ENCODE peak calls at places on chromosomes 6 and 20, in seven cellular contexts. W is Panc1, A is activated B cell treated with CpG ODN at 0.5 μM for 24 hours, K is lower leg skin, V is cardiac muscle cell, R is AG10803, B is GM23338. J is an unnamed sample.

GRCh38 chr6:26251354-26252081 is 113.5 kb upstream of the BTN3A2 start:
- DNase-seq in W (no peak), A (peak), K (peak), V (peak), R (peak), B (peak), J (peak)

GRCh38 chr6:127582777-127583462 is 5.9 kb downstream of the C6orf58 start:
- DNase-seq in W (peak), A (no peak), K (no peak), V (peak), R (peak), B (no peak), J (no peak)

GRCh38 chr6:74715362-74716068 is 490.3 kb downstream of the COL12A1 start:
- DNase-seq in W (no peak), A (no peak), K (no peak), V (peak), R (peak), B (no peak), J (no peak)

GRCh38 chr6:103707596-103708325 is 1152.0 kb downstream of the HACE1 start:
- DNase-seq in W (no peak), A (no peak), K (no peak), V (no peak), R (no peak), B (no peak), J (no peak)

GRCh38 chr6:165733487-165733791 is 70.4 kb upstream of the PDE10A start:
- DNase-seq in W (no peak), A (no peak), K (no peak), V (no peak), R (no peak), B (no peak), J (no peak)

GRCh38 chr20:39298116-39298515 is 336.0 kb downstream of the DHX35 start:
- DNase-seq in W (no peak), A (no peak), K (no peak), V (no peak), R (no peak), B (no peak), J (no peak)

GRCh38 chr6:161498359-161498758 is 224.5 kb upstream of the AGPAT4 start:
- DNase-seq in W (no peak), A (no peak), K (no peak), V (peak), R (peak), B (peak), J (no peak)

GRCh38 chr6:142802124-142802523 is 142.9 kb downstream of the HIVEP2 start:
- DNase-seq in W (peak), A (no peak), K (no peak), V (peak), R (peak), B (peak), J (no peak)

GRCh38 chr6:77401231-77401630 is 62.1 kb downstream of the HTR1B start:
- DNase-seq in W (no peak), A (no peak), K (no peak), V (no peak), R (no peak), B (no peak), J (no peak)

GRCh38 chr20:8144282-8145245 is 12.5 kb downstream of the PLCB1 start:
- DNase-seq in W (no peak), A (no peak), K (no peak), V (peak), R (peak), B (peak), J (no peak)

GRCh38 chr6:3269412-3269975 is 10.7 kb downstream of the PSMG4 start:
- DNase-seq in W (no peak), A (no peak), K (no peak), V (no peak), R (no peak), B (no peak), J (no peak)

GRCh38 chr6:29680904-29681303 is at the start of gene ZFP57:
- DNase-seq in W (no peak), A (peak), K (no peak), V (no peak), R (no peak), B (no peak), J (no peak)

GRCh38 chr20:35329435-35330139 is 37.4 kb upstream of the FAM83C start:
- DNase-seq in W (no peak), A (no peak), K (peak), V (peak), R (peak), B (peak), J (peak)

GRCh38 chr6:147531321-147531720 is 22.8 kb downstream of the SAMD5 start:
- DNase-seq in W (no peak), A (no peak), K (no peak), V (no peak), R (no peak), B (no peak), J (no peak)

GRCh38 chr20:16485406-16485805 is 87.8 kb downstream of the KIF16B start:
- DNase-seq in W (no peak), A (no peak), K (no peak), V (no peak), R (peak), B (no peak), J (no peak)

GRCh38 chr20:43842126-43843020 is 72.3 kb upstream of the TOX2 start:
- DNase-seq in W (no peak), A (no peak), K (no peak), V (no peak), R (no peak), B (no peak), J (no peak)

GRCh38 chr20:43839793-43840199 is 74.9 kb upstream of the TOX2 start:
- DNase-seq in W (no peak), A (no peak), K (no peak), V (no peak), R (no peak), B (no peak), J (no peak)

GRCh38 chr20:43838703-43839060 is 76.0 kb upstream of the TOX2 start:
- DNase-seq in W (no peak), A (no peak), K (no peak), V (no peak), R (no peak), B (no peak), J (no peak)

GRCh38 chr20:43837856-43838702 is 76.6 kb upstream of the TOX2 start:
- DNase-seq in W (no peak), A (no peak), K (no peak), V (no peak), R (no peak), B (no peak), J (no peak)

GRCh38 chr20:43840382-43841070 is 74.1 kb upstream of the TOX2 start:
- DNase-seq in W (no peak), A (no peak), K (no peak), V (peak), R (no peak), B (peak), J (peak)
- TF ChIP-seq CTCF in W (peak), A (no peak), K (no peak), V (peak), R (peak), B (peak), J (no peak)

GRCh38 chr20:59848182-59848581 is 85.3 kb downstream of the SYCP2 start:
- DNase-seq in W (no peak), A (no peak), K (no peak), V (no peak), R (no peak), B (no peak), J (no peak)
- TF ChIP-seq CTCF in W (no peak), A (no peak), K (no peak), V (no peak), R (no peak), B (no peak), J (no peak)

DNA sequence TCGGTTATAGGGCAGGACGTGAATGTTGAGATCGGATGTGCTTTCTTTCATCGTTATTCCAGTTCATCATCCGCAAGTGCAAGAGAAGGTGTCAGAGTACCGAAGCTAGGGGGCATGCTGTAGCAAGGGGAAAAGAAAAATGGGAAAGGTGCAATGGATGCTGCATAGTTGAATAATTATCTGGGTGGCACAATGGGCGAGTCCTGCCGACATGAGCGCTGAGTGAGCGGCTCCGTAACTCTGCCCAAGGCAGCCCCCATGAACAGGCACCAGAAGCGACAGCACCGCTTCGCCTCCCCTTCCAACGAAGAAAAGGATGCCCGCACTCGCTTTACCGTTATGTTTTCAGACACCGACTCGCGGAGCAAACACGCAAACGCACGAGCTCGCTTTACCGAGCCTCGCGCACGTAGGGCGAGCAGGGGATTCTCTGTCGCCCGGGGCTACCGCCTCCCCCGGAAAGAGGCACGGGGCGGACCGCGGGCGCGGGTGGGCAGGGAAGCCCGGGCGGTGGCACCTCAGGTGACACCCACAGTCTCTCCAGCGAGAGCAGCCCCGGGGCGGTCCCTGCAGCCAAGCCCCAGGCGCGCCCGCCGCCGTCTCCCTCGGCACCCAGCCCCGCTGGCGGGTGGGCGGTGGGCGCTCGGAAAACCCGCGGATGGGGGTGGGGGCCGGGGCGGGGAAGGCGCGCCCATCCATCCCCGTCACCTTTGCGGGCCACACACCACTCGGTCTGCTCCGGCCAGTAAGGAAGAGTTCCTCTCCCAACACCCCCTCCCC is 654 bp downstream of the WASF1 start:
- DNase-seq in W (peak), A (peak), K (peak), V (peak), R (peak), B (peak), J (peak)
- TF ChIP-seq CTCF in W (peak), A (no peak), K (no peak), V (peak), R (peak), B (peak), J (peak)

DNA sequence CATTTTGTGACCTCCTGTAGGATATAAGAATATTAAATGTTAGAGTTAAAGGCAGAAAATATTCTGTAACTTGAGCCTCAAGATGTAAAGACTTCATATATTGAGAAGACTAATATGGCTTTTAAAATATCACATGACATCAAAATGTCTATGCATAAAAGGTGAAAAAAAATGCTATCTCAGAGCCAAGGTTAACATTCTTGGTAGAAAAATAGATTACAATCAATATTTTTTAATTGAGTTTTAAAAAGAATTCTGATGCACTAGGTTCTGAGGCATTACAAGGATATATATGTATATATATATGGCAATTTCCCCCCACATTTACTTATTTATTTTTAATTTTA is 46.2 kb upstream of the RAB23 start:
- DNase-seq in W (no peak), A (no peak), K (no peak), V (no peak), R (no peak), B (no peak), J (no peak)
- TF ChIP-seq CTCF in W (peak), A (no peak), K (no peak), V (no peak), R (no peak), B (no peak), J (no peak)

DNA sequence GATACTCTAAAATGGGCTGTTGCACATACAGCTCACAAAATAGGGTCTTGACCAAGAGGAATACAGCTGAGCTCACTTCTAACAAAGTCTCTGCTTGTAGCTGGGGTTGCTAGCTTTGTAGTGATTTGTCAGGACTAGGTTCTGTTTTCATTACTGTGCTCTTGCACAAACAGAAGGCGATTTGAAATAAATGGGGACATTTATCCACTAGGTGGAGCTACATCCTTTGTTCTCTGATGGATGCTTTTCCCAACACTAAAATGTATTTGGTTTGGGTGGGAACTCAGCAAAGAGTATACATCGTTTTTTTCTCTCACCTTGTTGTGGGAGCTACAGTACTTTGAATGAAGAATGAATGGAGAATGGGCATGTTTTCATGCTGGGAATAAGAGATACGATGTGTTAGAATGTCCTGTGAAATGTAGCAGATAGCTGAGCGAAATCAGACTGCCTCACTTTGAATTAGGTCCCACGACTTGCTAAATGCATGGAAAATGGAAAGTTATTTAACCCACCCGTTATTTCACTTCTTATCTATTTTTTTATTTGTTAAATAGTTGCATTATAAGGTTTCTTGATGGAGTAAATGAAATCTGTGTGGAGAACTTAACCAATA is 494.7 kb upstream of the MAP3K7 start:
- DNase-seq in W (peak), A (no peak), K (no peak), V (peak), R (peak), B (peak), J (no peak)
- TF ChIP-seq CTCF in W (peak), A (no peak), K (no peak), V (peak), R (peak), B (peak), J (peak)

DNA sequence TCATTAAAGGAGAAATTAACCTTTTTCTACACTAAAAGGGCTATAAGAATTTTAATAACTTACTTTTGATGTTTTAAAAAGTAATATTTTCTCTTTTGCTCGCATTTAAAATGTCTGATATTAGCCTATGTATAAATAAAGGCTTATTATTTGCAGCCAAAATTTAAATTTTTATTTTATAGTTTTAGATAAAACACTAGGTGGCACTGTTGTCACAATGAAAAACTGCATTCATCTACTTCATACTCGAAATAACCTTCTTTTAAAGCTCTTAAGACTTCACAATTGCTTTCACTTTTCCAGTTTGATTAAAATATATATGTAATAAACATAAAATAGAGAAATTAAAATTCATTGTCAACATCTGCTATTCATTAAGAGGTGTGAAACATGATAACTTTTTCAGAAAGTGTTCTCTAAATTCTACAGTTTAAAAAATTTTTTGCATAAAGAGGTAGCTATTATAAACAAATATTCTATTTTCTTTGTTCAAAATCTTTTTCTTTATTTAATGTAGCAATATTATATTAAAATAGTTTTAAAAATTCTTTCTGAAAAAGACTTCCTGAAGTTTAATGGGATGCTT is 78.8 kb upstream of the DEFB112 start:
- DNase-seq in W (no peak), A (no peak), K (no peak), V (peak), R (peak), B (peak), J (no peak)
- TF ChIP-seq CTCF in W (no peak), A (no peak), K (no peak), V (peak), R (peak), B (peak), J (peak)

GRCh38 chr6:31829633-31830492 is 2.3 kb downstream of the HSPA1B start:
- DNase-seq in W (no peak), A (no peak), K (no peak), V (peak), R (peak), B (peak), J (no peak)
- TF ChIP-seq CTCF in W (no peak), A (no peak), K (no peak), V (peak), R (peak), B (peak), J (peak)

DNA sequence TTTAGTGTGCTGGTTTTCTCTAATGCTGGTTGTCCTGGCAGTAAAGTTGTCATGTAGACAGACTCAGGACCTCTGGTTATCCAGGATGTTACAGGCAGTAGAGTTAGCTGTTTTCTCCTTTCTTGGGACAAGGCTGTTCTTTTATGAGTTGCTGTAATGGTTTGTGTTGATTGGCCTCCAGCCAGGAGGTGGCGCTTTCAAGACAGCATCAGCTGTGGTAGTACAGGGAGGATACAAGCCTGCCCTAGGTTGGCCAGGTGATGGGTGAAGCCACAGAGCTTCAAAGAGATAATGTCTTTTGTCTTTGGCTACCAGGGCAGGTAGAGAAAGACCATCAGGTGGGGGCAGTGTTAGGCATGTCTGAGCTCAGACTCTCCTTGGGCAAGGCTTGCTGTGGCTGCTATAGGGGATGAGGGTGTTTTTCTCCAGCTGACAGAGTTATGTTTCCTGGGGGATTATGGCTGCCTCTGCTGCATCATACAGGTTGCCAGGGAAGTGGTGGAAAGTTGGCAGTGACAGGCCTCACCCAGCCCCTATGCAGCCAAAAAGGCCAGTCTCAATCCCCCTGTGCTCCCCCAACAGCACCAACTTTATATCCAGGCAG is 127.2 kb upstream of the TAB2 start:
- DNase-seq in W (peak), A (peak), K (no peak), V (peak), R (no peak), B (peak), J (peak)
- TF ChIP-seq CTCF in W (peak), A (no peak), K (no peak), V (no peak), R (no peak), B (peak), J (peak)

J was measured in CD4-positive, alpha-beta T cell.